ENCODE peak calls at places on chromosomes 4 and X, in four cellular contexts. Y is breast epithelium, N is heart left ventricle, A is psoas muscle. F is an unnamed sample.

GRCh38 chr4:141957416-141957815 is 321.0 kb downstream of the IL15 start:
- DNase-seq in Y (no peak), N (no peak), A (no peak), F (no peak)

GRCh38 chrX:8504451-8504850 is 39.8 kb downstream of the VCX3B start:
- DNase-seq in Y (no peak), N (no peak), A (no peak), F (no peak)

GRCh38 chrX:50769389-50770063 is 44.5 kb downstream of the SHROOM4 start:
- DNase-seq in Y (no peak), N (no peak), A (no peak), F (no peak)

GRCh38 chr4:86894465-86894864 is 2.2 kb upstream of the C4orf36 start:
- DNase-seq in Y (no peak), N (no peak), A (no peak), F (no peak)

GRCh38 chr4:100494166-100494565 is 23.7 kb downstream of the EMCN start:
- DNase-seq in Y (no peak), N (no peak), A (no peak), F (no peak)

GRCh38 chr4:98522603-98523395 is 135.6 kb downstream of the TSPAN5 start:
- DNase-seq in Y (no peak), N (no peak), A (no peak), F (no peak)

GRCh38 chrX:65667503-65668355 is at the start of gene MSN:
- DNase-seq in Y (peak; percentile 51), N (peak; percentile 92), A (peak; percentile 87), F (no peak)

GRCh38 chr4:76703123-76703490 is 194.8 kb downstream of the SOWAHB start:
- DNase-seq in Y (no peak), N (no peak), A (no peak), F (peak; percentile 80)

GRCh38 chr4:125062079-125062478 is 252.7 kb upstream of the FAT4 start:
- DNase-seq in Y (no peak), N (no peak), A (no peak), F (no peak)

GRCh38 chr4:187171731-187172339 is 448.2 kb upstream of the FAT1 start:
- DNase-seq in Y (no peak), N (no peak), A (no peak), F (no peak)

GRCh38 chrX:129557844-129558243 is 17.8 kb downstream of the OCRL start:
- DNase-seq in Y (no peak), N (no peak), A (no peak), F (no peak)

GRCh38 chr4:141810702-141811365 is 174.5 kb downstream of the IL15 start:
- DNase-seq in Y (no peak), N (no peak), A (no peak), F (no peak)

GRCh38 chrX:35445912-35446311 is 352.2 kb upstream of the MAGEB16 start:
- DNase-seq in Y (no peak), N (no peak), A (no peak), F (no peak)

GRCh38 chrX:44974462-44974861 is 101.5 kb downstream of the KDM6A start:
- DNase-seq in Y (no peak), N (no peak), A (no peak), F (no peak)

GRCh38 chrX:47751670-47752069 is 85.0 kb upstream of the ZNF81 start:
- DNase-seq in Y (no peak), N (no peak), A (peak; percentile 59), F (no peak)

GRCh38 chrX:112967903-112968302 is 127.3 kb upstream of the AMOT start:
- DNase-seq in Y (no peak), N (no peak), A (no peak), F (no peak)

GRCh38 chr4:181838253-181838652 is 404.9 kb upstream of the TENM3 start:
- DNase-seq in Y (no peak), N (no peak), A (no peak), F (no peak)

GRCh38 chrX:38154818-38155217 is 65.9 kb downstream of the SRPX start:
- DNase-seq in Y (no peak), N (no peak), A (no peak), F (no peak)

GRCh38 chr4:28926156-28926555 is 1794.0 kb upstream of the PCDH7 start:
- DNase-seq in Y (no peak), N (no peak), A (no peak), F (no peak)

GRCh38 chr4:13527983-13528822 is 16.1 kb downstream of the NKX3-2 start:
- DNase-seq in Y (no peak), N (no peak), A (no peak), F (no peak)

GRCh38 chr4:102388636-102389035 is 43.4 kb upstream of the SLC39A8 start:
- DNase-seq in Y (no peak), N (no peak), A (no peak), F (no peak)

GRCh38 chr4:159105063-159105414 is 2.2 kb downstream of the RAPGEF2 start:
- DNase-seq in Y (no peak), N (no peak), A (no peak), F (no peak)

DNA sequence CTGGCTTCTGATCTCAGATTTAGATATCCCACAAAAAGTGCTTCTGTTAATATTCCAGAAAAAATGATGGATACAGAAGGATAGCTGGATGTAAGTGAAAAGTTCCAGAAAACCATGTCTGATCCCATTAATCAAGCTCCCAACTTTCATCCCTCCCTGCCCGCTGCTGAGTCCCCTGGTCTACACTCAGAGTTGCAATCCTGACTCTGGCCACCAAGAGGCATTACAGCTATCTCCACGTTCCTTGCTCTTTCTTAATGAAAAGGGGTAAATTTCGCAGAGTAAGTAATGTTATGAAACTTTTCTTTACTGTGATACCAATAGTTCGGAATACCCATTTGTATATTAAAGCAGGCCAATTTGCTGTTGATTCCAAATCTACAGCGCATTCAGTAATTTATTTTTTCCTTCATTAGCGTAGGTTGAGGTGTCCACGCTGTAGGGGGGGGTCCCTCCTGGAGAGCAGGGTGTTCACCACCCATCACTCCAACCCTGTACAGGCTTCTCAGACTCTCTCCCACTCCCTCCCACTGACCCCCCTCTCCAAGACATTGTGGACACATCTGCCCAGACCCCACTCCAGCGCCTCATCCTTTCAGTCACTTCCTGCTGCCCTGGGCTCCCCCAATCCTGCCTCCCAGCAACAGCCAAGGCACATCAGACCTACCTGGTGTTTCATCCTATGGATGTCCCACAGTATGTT is 55.1 kb downstream of the RAB40A start:
- DNase-seq in Y (no peak), N (no peak), A (no peak), F (no peak)
- TF ChIP-seq CTCF in Y (peak; percentile 16), N (peak; percentile 40), A (peak; percentile 23), F (no peak)

GRCh38 chr4:20255823-20256222 is 4.1 kb downstream of the SLIT2 start:
- DNase-seq in Y (no peak), N (no peak), A (no peak), F (no peak)
- H3K4me3 ChIP-seq in Y (peak overlapping the region; percentile 66), N (peak overlapping the region; percentile 60), A (peak overlapping the region; percentile 77), F (no peak overlapping the region)

GRCh38 chr4:20944961-20945360 is 244.7 kb downstream of the PACRGL start:
- DNase-seq in Y (no peak), N (no peak), A (no peak), F (no peak)

GRCh38 chr4:20944451-20944850 is 244.2 kb downstream of the PACRGL start:
- DNase-seq in Y (no peak), N (no peak), A (no peak), F (no peak)
- H3K9me3 ChIP-seq in Y (no peaks in the 10 kb centered on the region), N (no peaks in the 10 kb centered on the region), A (no peaks in the 10 kb centered on the region), F (no peaks in the 10 kb centered on the region)

GRCh38 chrX:48919360-48919821 is 567 bp upstream of the PIM2 start:
- DNase-seq in Y (no peak), N (no peak), A (no peak), F (no peak)

GRCh38 chrX:48917139-48917980 is 1.5 kb downstream of the PIM2 start:
- DNase-seq in Y (peak; percentile 83), N (peak; percentile 92), A (peak; percentile 93), F (peak; percentile 78)

GRCh38 chrX:48919947-48920712 is 1.3 kb upstream of the PIM2 start:
- DNase-seq in Y (no peak), N (no peak), A (no peak), F (no peak)

GRCh38 chrX:48918644-48919340 is at the start of gene PIM2:
- DNase-seq in Y (peak; percentile 87), N (peak; percentile 92), A (peak; percentile 93), F (peak; percentile 90)

GRCh38 chrX:48918303-48918643 is 551 bp downstream of the PIM2 start:
- DNase-seq in Y (no peak), N (no peak), A (no peak), F (no peak)
- TF ChIP-seq CTCF in Y (no peak), N (no peak), A (no peak), F (no peak)

GRCh38 chrX:10010686-10011085 is 43.5 kb downstream of the CLDN34 start:
- DNase-seq in Y (no peak), N (no peak), A (no peak), F (no peak)
- H3K4me3 ChIP-seq in Y (no peak overlapping the region), N (no peak overlapping the region), A (no peak overlapping the region), F (no peak overlapping the region)

GRCh38 chrX:40320819-40321218 is 223.1 kb upstream of the BCOR start:
- DNase-seq in Y (no peak), N (no peak), A (no peak), F (no peak)
- H3K9me3 ChIP-seq in Y (peaks cover 54% of the 10 kb centered on the region), N (no peaks in the 10 kb centered on the region), A (peaks cover 19% of the 10 kb centered on the region), F (no peaks in the 10 kb centered on the region)

DNA sequence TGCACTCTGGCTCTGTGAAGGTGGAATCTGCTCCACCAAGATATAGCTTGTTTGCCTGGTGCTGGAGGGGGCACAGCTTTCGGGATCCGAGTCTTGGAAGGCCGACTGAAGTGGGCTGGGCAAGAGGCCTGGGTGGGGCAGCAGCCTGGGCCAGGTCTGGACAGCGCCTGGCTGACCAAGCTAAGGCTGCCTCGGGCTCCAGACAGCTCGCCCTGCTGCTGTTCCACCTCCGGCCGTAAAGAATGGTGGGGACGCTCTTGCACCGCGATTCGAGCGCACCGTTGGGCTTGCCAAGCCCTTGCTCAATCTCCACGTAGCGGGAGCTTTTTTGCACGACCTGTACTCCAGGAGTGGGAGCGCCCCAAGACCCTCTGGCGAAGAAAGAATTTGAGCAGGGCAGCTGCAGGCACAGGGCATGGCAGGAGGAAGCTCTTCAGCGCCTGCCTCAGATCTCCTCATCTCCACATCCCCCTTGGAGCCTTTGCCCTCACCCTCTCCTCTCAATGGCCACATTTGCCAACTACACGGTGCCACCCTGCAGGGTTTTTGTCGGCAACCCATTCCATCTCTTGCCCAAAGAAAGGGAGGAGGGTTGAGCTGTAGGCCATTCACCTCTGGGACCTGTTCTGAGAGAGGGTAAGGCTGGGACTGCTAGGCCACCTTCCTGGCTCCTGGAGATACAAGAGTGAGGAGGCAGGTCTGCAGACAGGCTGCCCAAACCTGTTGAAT is 18.9 kb downstream of the CNGA2 start:
- DNase-seq in Y (peak; percentile 59), N (peak; percentile 82), A (peak; percentile 68), F (no peak)
- TF ChIP-seq CTCF in Y (peak; percentile 70), N (peak; percentile 77), A (peak; percentile 63), F (peak; percentile 76)

DNA sequence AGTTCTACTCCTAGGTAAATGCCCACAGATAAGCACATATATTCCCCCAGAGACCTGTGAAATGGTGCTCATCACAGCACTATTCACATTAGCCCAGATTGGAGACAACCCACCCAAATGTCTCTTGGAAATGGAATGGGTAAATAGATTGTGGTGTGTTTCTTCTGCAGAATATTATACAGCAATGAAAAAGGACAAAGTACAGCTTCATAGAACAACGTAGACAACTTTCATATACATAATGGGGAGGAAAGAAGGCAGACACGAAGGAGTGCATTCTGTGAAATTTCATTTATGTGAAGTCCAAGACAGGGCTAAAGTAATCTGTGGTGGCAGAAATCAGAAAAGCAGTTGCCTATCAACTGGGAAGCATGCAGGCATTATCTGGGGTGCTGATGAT is 95.3 kb upstream of the ATP6AP2 start:
- DNase-seq in Y (no peak), N (no peak), A (no peak), F (no peak)
- H3K4me3 ChIP-seq in Y (no peak overlapping the region), N (no peak overlapping the region), A (no peak overlapping the region), F (no peak overlapping the region)

F was measured in RWPE2.